ENCODE peak calls at places on chromosomes 3 and 15, in four cellular contexts. One of them, this sample, is unnamed. For H3K27me3 and H3K4me1, the result is how much of the 10 kb centered on the place peaks cover.

GRCh38 chr3:9786825-9787654 is 5.2 kb downstream of the TADA3 start:
- DNase-seq in ovary: no peak
- DNase-seq in Karpas-422: peak
- DNase-seq in CD4-positive, CD25-positive, alpha-beta regulatory T cell: no peak
- DNase-seq in this sample: peak

GRCh38 chr15:89851665-89852341 is 37.2 kb upstream of the ANPEP start:
- DNase-seq in CD4-positive, CD25-positive, alpha-beta regulatory T cell: no peak
- DNase-seq in ovary: no peak
- DNase-seq in Karpas-422: peak
- DNase-seq in this sample: no peak

GRCh38 chr3:98779936-98780335 is 16.8 kb downstream of the ST3GAL6 start:
- DNase-seq in ovary: no peak
- DNase-seq in CD4-positive, CD25-positive, alpha-beta regulatory T cell: no peak
- DNase-seq in Karpas-422: no peak
- DNase-seq in this sample: no peak

GRCh38 chr3:58025824-58026579 is 17.8 kb downstream of the FLNB start:
- DNase-seq in ovary: no peak
- DNase-seq in CD4-positive, CD25-positive, alpha-beta regulatory T cell: no peak
- DNase-seq in Karpas-422: no peak
- DNase-seq in this sample: peak

GRCh38 chr3:66037330-66037985 is 1.3 kb downstream of the MAGI1 start:
- DNase-seq in ovary: peak
- DNase-seq in Karpas-422: no peak
- DNase-seq in CD4-positive, CD25-positive, alpha-beta regulatory T cell: no peak
- DNase-seq in this sample: peak

GRCh38 chr3:158152186-158152585 is 42.3 kb downstream of the RSRC1 start:
- DNase-seq in ovary: no peak
- DNase-seq in CD4-positive, CD25-positive, alpha-beta regulatory T cell: no peak
- DNase-seq in Karpas-422: no peak
- DNase-seq in this sample: no peak

GRCh38 chr3:147775816-147776530 is 366.8 kb downstream of the ZIC1 start:
- DNase-seq in ovary: no peak
- DNase-seq in CD4-positive, CD25-positive, alpha-beta regulatory T cell: no peak
- DNase-seq in Karpas-422: no peak
- DNase-seq in this sample: no peak

GRCh38 chr15:39774688-39775267 is 7.9 kb downstream of the FSIP1 start:
- DNase-seq in Karpas-422: no peak
- DNase-seq in ovary: no peak
- DNase-seq in CD4-positive, CD25-positive, alpha-beta regulatory T cell: no peak
- DNase-seq in this sample: no peak

GRCh38 chr3:39065197-39065596 is 13.4 kb downstream of the WDR48 start:
- DNase-seq in Karpas-422: peak
- DNase-seq in ovary: no peak
- DNase-seq in CD4-positive, CD25-positive, alpha-beta regulatory T cell: no peak
- DNase-seq in this sample: no peak

GRCh38 chr15:39710681-39711080 is 72.0 kb downstream of the FSIP1 start:
- DNase-seq in ovary: no peak
- DNase-seq in Karpas-422: no peak
- DNase-seq in CD4-positive, CD25-positive, alpha-beta regulatory T cell: no peak
- DNase-seq in this sample: no peak

GRCh38 chr3:29338377-29338776 is 57.5 kb downstream of the RBMS3 start:
- DNase-seq in CD4-positive, CD25-positive, alpha-beta regulatory T cell: no peak
- DNase-seq in Karpas-422: no peak
- DNase-seq in ovary: no peak
- DNase-seq in this sample: no peak

GRCh38 chr3:32733631-32734229 is 48.7 kb downstream of the CNOT10 start:
- DNase-seq in Karpas-422: peak
- DNase-seq in ovary: no peak
- DNase-seq in CD4-positive, CD25-positive, alpha-beta regulatory T cell: no peak
- DNase-seq in this sample: no peak

GRCh38 chr15:69602095-69602494 is 149.5 kb downstream of the RPLP1 start:
- DNase-seq in CD4-positive, CD25-positive, alpha-beta regulatory T cell: no peak
- DNase-seq in ovary: no peak
- DNase-seq in Karpas-422: no peak
- DNase-seq in this sample: no peak

GRCh38 chr15:31975446-31976229 is 54.7 kb upstream of the CHRNA7 start:
- DNase-seq in Karpas-422: no peak
- DNase-seq in ovary: no peak
- DNase-seq in CD4-positive, CD25-positive, alpha-beta regulatory T cell: no peak
- DNase-seq in this sample: no peak

DNA sequence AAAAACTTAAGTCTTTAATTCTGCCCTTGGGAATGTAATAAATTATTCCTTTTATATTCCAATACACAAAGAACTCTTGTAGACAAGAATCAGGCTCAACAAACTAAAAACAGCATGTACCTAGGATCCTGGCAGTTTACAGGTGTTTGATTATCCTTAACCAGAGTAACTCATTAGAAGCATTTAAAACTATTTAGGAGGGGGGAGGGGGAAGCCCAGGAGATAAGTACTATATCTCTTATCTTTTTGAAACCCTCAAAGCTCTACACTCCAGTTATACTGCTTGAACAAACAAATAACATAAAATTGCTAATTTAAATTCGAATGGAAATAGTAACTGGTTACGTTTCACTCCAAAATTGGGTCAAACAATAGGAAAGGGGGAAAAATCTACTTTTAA is 1.9 kb downstream of the CNBP start:
- DNase-seq in CD4-positive, CD25-positive, alpha-beta regulatory T cell: no peak
- DNase-seq in Karpas-422: no peak
- DNase-seq in ovary: no peak
- DNase-seq in this sample: no peak
- H3K4me3 ChIP-seq in CD4-positive, CD25-positive, alpha-beta regulatory T cell: peak
- H3K4me3 ChIP-seq in Karpas-422: peak
- H3K4me3 ChIP-seq in ovary: peak
- H3K4me3 ChIP-seq in this sample: peak

GRCh38 chr3:187318819-187319616 is 27.5 kb upstream of the MASP1 start:
- DNase-seq in CD4-positive, CD25-positive, alpha-beta regulatory T cell: peak
- DNase-seq in Karpas-422: peak
- DNase-seq in ovary: peak
- DNase-seq in this sample: no peak

GRCh38 chr3:187314176-187314575 is 22.6 kb upstream of the MASP1 start:
- DNase-seq in ovary: no peak
- DNase-seq in CD4-positive, CD25-positive, alpha-beta regulatory T cell: no peak
- DNase-seq in Karpas-422: no peak
- DNase-seq in this sample: no peak

GRCh38 chr3:187310954-187311470 is 19.5 kb upstream of the MASP1 start:
- DNase-seq in CD4-positive, CD25-positive, alpha-beta regulatory T cell: no peak
- DNase-seq in Karpas-422: no peak
- DNase-seq in ovary: no peak
- DNase-seq in this sample: no peak

GRCh38 chr3:187319699-187320302 is 28.3 kb upstream of the MASP1 start:
- DNase-seq in CD4-positive, CD25-positive, alpha-beta regulatory T cell: no peak
- DNase-seq in Karpas-422: peak
- DNase-seq in ovary: peak
- DNase-seq in this sample: peak

GRCh38 chr3:187315872-187316271 is 24.3 kb upstream of the MASP1 start:
- DNase-seq in Karpas-422: no peak
- DNase-seq in CD4-positive, CD25-positive, alpha-beta regulatory T cell: no peak
- DNase-seq in ovary: no peak
- DNase-seq in this sample: no peak
- H3K27me3 ChIP-seq in Karpas-422: under half
- H3K27me3 ChIP-seq in CD4-positive, CD25-positive, alpha-beta regulatory T cell: under half
- H3K27me3 ChIP-seq in ovary: under half
- H3K27me3 ChIP-seq in this sample: under half

GRCh38 chr3:123444023-123444422 is 4.9 kb downstream of the ADCY5 start:
- DNase-seq in Karpas-422: no peak
- DNase-seq in CD4-positive, CD25-positive, alpha-beta regulatory T cell: no peak
- DNase-seq in ovary: no peak
- DNase-seq in this sample: peak
- H3K4me1 ChIP-seq in Karpas-422: under half
- H3K4me1 ChIP-seq in CD4-positive, CD25-positive, alpha-beta regulatory T cell: under half
- H3K4me1 ChIP-seq in ovary: under half
- H3K4me1 ChIP-seq in this sample: under half

GRCh38 chr3:110815008-110815583 is 256.5 kb upstream of the NECTIN3 start:
- DNase-seq in ovary: no peak
- DNase-seq in CD4-positive, CD25-positive, alpha-beta regulatory T cell: no peak
- DNase-seq in Karpas-422: no peak
- DNase-seq in this sample: no peak
- H3K4me3 ChIP-seq in ovary: no peak
- H3K4me3 ChIP-seq in CD4-positive, CD25-positive, alpha-beta regulatory T cell: no peak
- H3K4me3 ChIP-seq in Karpas-422: no peak
- H3K4me3 ChIP-seq in this sample: no peak

This sample was measured in aorta.